ENCODE peak calls at places on chromosomes 6 and 20, in six cellular contexts. X is NB4, N is endothelial cell, O is WTC11, M is EL, B is MG63. U is an unnamed sample.

GRCh38 chr20:18056174-18057105 is 1.3 kb downstream of the OVOL2 start:
- DNase-seq in X (peak), N (no peak), O (peak), M (no peak), B (no peak), U (no peak)

GRCh38 chr6:118939683-118940082 is 4.7 kb upstream of the MCM9 start:
- DNase-seq in X (no peak), N (no peak), O (no peak), M (no peak), B (no peak), U (no peak)

GRCh38 chr20:44114755-44115044 is 72.3 kb downstream of the JPH2 start:
- DNase-seq in X (no peak), N (no peak), O (no peak), M (no peak), B (no peak), U (no peak)

GRCh38 chr6:5786321-5787053 is 220.2 kb downstream of the NRN1 start:
- DNase-seq in X (no peak), N (no peak), O (no peak), M (no peak), B (no peak), U (no peak)

GRCh38 chr6:143400258-143401059 is 50.0 kb downstream of the ADAT2 start:
- DNase-seq in X (peak), N (no peak), O (no peak), M (no peak), B (no peak), U (no peak)

GRCh38 chr20:38043512-38044300 is 10.2 kb downstream of the RPRD1B start:
- DNase-seq in X (peak), N (no peak), O (no peak), M (peak), B (peak), U (no peak)

GRCh38 chr20:47150403-47151152 is 205.9 kb downstream of the ZMYND8 start:
- DNase-seq in X (peak), N (peak), O (peak), M (peak), B (peak), U (peak)

GRCh38 chr6:28371706-28372451 is 22.1 kb downstream of the ZKSCAN3 start:
- DNase-seq in X (no peak), N (no peak), O (no peak), M (no peak), B (no peak), U (no peak)

GRCh38 chr6:67759001-67759400 is 876.1 kb upstream of the ADGRB3 start:
- DNase-seq in X (no peak), N (no peak), O (no peak), M (no peak), B (no peak), U (no peak)

GRCh38 chr6:26533532-26533931 is 4.6 kb upstream of the HMGN4 start:
- DNase-seq in X (no peak), N (no peak), O (no peak), M (no peak), B (no peak), U (no peak)

GRCh38 chr6:30720738-30721197 is 616 bp downstream of the TUBB start:
- DNase-seq in X (peak), N (peak), O (peak), M (peak), B (peak), U (peak)

GRCh38 chr6:161745594-161745993 is 471.7 kb upstream of the AGPAT4 start:
- DNase-seq in X (no peak), N (no peak), O (no peak), M (no peak), B (no peak), U (no peak)

GRCh38 chr20:56893206-56893605 is 264.1 kb downstream of the TFAP2C start:
- DNase-seq in X (peak), N (peak), O (peak), M (no peak), B (peak), U (no peak)

GRCh38 chr6:2055143-2055542 is 190.3 kb downstream of the GMDS start:
- DNase-seq in X (no peak), N (no peak), O (no peak), M (no peak), B (no peak), U (no peak)

GRCh38 chr6:114989279-114989964 is 646.6 kb upstream of the HS3ST5 start:
- DNase-seq in X (peak), N (no peak), O (no peak), M (no peak), B (no peak), U (peak)

GRCh38 chr6:107075951-107076381 is 39.3 kb downstream of the BEND3 start:
- DNase-seq in X (peak), N (no peak), O (no peak), M (peak), B (peak), U (no peak)

GRCh38 chr6:129835691-129836090 is 25.4 kb downstream of the TMEM244 start:
- DNase-seq in X (no peak), N (no peak), O (no peak), M (peak), B (no peak), U (no peak)

GRCh38 chr6:136338486-136338885 is 48.8 kb upstream of the BCLAF1 start:
- DNase-seq in X (no peak), N (no peak), O (no peak), M (no peak), B (no peak), U (no peak)

GRCh38 chr20:35111141-35111888 is 18.7 kb upstream of the TRPC4AP start:
- DNase-seq in X (peak), N (no peak), O (no peak), M (peak), B (peak), U (no peak)

GRCh38 chr20:14830466-14830865 is 493.1 kb upstream of the FLRT3 start:
- DNase-seq in X (no peak), N (no peak), O (no peak), M (no peak), B (no peak), U (no peak)

GRCh38 chr20:50762045-50762422 is 30.7 kb downstream of the PARD6B start:
- DNase-seq in X (no peak), N (no peak), O (no peak), M (peak), B (peak), U (no peak)

GRCh38 chr6:15089569-15090144 is 156.2 kb upstream of the JARID2 start:
- DNase-seq in X (peak), N (no peak), O (no peak), M (no peak), B (no peak), U (no peak)

GRCh38 chr6:35396991-35397390 is 54.6 kb downstream of the PPARD start:
- DNase-seq in X (peak), N (no peak), O (no peak), M (peak), B (no peak), U (no peak)

GRCh38 chr6:44976677-44977405 is 351.3 kb upstream of the RUNX2 start:
- DNase-seq in X (no peak), N (no peak), O (no peak), M (no peak), B (no peak), U (no peak)

GRCh38 chr20:38855356-38855755 is 49.9 kb downstream of the PPP1R16B start:
- DNase-seq in X (no peak), N (no peak), O (no peak), M (peak), B (peak), U (no peak)

GRCh38 chr20:651713-652610 is 1.0 kb downstream of the SRXN1 start:
- DNase-seq in X (peak), N (no peak), O (no peak), M (no peak), B (no peak), U (no peak)

GRCh38 chr6:130190701-130191375 is 31.9 kb downstream of the SAMD3 start:
- DNase-seq in X (no peak), N (no peak), O (no peak), M (no peak), B (no peak), U (no peak)

GRCh38 chr6:18585032-18585573 is 198.0 kb downstream of the RNF144B start:
- DNase-seq in X (peak), N (no peak), O (no peak), M (peak), B (no peak), U (no peak)

GRCh38 chr20:31560094-31560899 is 44.8 kb upstream of the ID1 start:
- DNase-seq in X (peak), N (peak), O (peak), M (peak), B (peak), U (peak)

GRCh38 chr20:19880256-19881079 is 122.4 kb downstream of the RIN2 start:
- DNase-seq in X (no peak), N (no peak), O (no peak), M (peak), B (no peak), U (no peak)

GRCh38 chr6:166514196-166514595 is 72.3 kb downstream of the RAMACL start:
- DNase-seq in X (no peak), N (no peak), O (no peak), M (peak), B (no peak), U (no peak)

GRCh38 chr20:56715902-56716519 is 86.9 kb downstream of the TFAP2C start:
- DNase-seq in X (no peak), N (no peak), O (no peak), M (no peak), B (no peak), U (no peak)

GRCh38 chr6:71621918-71622519 is 264.3 kb upstream of the RIMS1 start:
- DNase-seq in X (peak), N (no peak), O (no peak), M (peak), B (no peak), U (no peak)

U was measured in T-helper 1 cell.